ENCODE peak calls at places on chromosomes 12 and 14, in six cellular contexts. One of them, this sample, is unnamed.

GRCh38 chr14:24138396-24139271 is 2.6 kb downstream of the PSME1 start:
- DNase-seq in GM10248: no peak
- DNase-seq in cardiac muscle cell: no peak
- DNase-seq in progenitor cell of endocrine pancreas: no peak
- DNase-seq in activated B cell treated with CpG ODN at 0.5 μM for 24 hours: no peak
- DNase-seq in GM12865: no peak
- DNase-seq in this sample: no peak

GRCh38 chr12:64459388-64460024 is 7.6 kb downstream of the TBK1 start:
- DNase-seq in GM10248: peak; percentile 17
- DNase-seq in activated B cell treated with CpG ODN at 0.5 μM for 24 hours: no peak
- DNase-seq in progenitor cell of endocrine pancreas: no peak
- DNase-seq in cardiac muscle cell: no peak
- DNase-seq in GM12865: peak; percentile 33
- DNase-seq in this sample: no peak

GRCh38 chr12:132153501-132154340 is 9.5 kb downstream of the NOC4L start:
- DNase-seq in GM12865: peak; percentile 78
- DNase-seq in cardiac muscle cell: peak; percentile 87
- DNase-seq in progenitor cell of endocrine pancreas: peak; percentile 74
- DNase-seq in GM10248: peak; percentile 86
- DNase-seq in activated B cell treated with CpG ODN at 0.5 μM for 24 hours: peak; percentile 70
- DNase-seq in this sample: no peak

GRCh38 chr12:52980773-52981423 is 25.4 kb upstream of the EIF4B start:
- DNase-seq in progenitor cell of endocrine pancreas: peak; percentile 90
- DNase-seq in GM12865: peak; percentile 90
- DNase-seq in GM10248: peak; percentile 84
- DNase-seq in activated B cell treated with CpG ODN at 0.5 μM for 24 hours: peak; percentile 49
- DNase-seq in cardiac muscle cell: peak; percentile 96
- DNase-seq in this sample: peak; percentile 89

GRCh38 chr14:38197001-38197760 is 10.5 kb upstream of the SSTR1 start:
- DNase-seq in progenitor cell of endocrine pancreas: no peak
- DNase-seq in GM12865: no peak
- DNase-seq in activated B cell treated with CpG ODN at 0.5 μM for 24 hours: no peak
- DNase-seq in cardiac muscle cell: no peak
- DNase-seq in GM10248: no peak
- DNase-seq in this sample: no peak

GRCh38 chr14:65478596-65478995 is 66.1 kb downstream of the FUT8 start:
- DNase-seq in progenitor cell of endocrine pancreas: no peak
- DNase-seq in activated B cell treated with CpG ODN at 0.5 μM for 24 hours: no peak
- DNase-seq in GM10248: no peak
- DNase-seq in GM12865: peak; percentile 55
- DNase-seq in cardiac muscle cell: no peak
- DNase-seq in this sample: no peak

GRCh38 chr14:64937176-64937820 is 5.2 kb downstream of the GPX2 start:
- DNase-seq in activated B cell treated with CpG ODN at 0.5 μM for 24 hours: no peak
- DNase-seq in cardiac muscle cell: no peak
- DNase-seq in GM10248: no peak
- DNase-seq in GM12865: no peak
- DNase-seq in progenitor cell of endocrine pancreas: no peak
- DNase-seq in this sample: no peak

GRCh38 chr12:52200783-52201519 is 9.1 kb upstream of the KRT80 start:
- DNase-seq in GM12865: no peak
- DNase-seq in progenitor cell of endocrine pancreas: no peak
- DNase-seq in GM10248: no peak
- DNase-seq in activated B cell treated with CpG ODN at 0.5 μM for 24 hours: no peak
- DNase-seq in cardiac muscle cell: no peak
- DNase-seq in this sample: no peak

GRCh38 chr12:30985814-30986452 is 59.4 kb downstream of the TSPAN11 start:
- DNase-seq in cardiac muscle cell: peak; percentile 78
- DNase-seq in progenitor cell of endocrine pancreas: peak; percentile 75
- DNase-seq in GM12865: peak; percentile 68
- DNase-seq in GM10248: peak; percentile 75
- DNase-seq in activated B cell treated with CpG ODN at 0.5 μM for 24 hours: no peak
- DNase-seq in this sample: no peak

GRCh38 chr14:92266216-92266615 is 56.7 kb upstream of the SLC24A4 start:
- DNase-seq in GM10248: no peak
- DNase-seq in cardiac muscle cell: no peak
- DNase-seq in activated B cell treated with CpG ODN at 0.5 μM for 24 hours: no peak
- DNase-seq in progenitor cell of endocrine pancreas: no peak
- DNase-seq in GM12865: no peak
- DNase-seq in this sample: no peak

GRCh38 chr12:27828196-27828595 is 48.2 kb upstream of the MANSC4 start:
- DNase-seq in activated B cell treated with CpG ODN at 0.5 μM for 24 hours: no peak
- DNase-seq in GM10248: no peak
- DNase-seq in cardiac muscle cell: no peak
- DNase-seq in progenitor cell of endocrine pancreas: no peak
- DNase-seq in GM12865: no peak
- DNase-seq in this sample: no peak

GRCh38 chr12:108689314-108690190 is 41.8 kb downstream of the CORO1C start:
- DNase-seq in cardiac muscle cell: peak; percentile 29
- DNase-seq in activated B cell treated with CpG ODN at 0.5 μM for 24 hours: no peak
- DNase-seq in GM10248: no peak
- DNase-seq in progenitor cell of endocrine pancreas: no peak
- DNase-seq in GM12865: peak; percentile 43
- DNase-seq in this sample: no peak

GRCh38 chr14:71658261-71658860 is 273.9 kb upstream of the RGS6 start:
- DNase-seq in GM12865: no peak
- DNase-seq in GM10248: no peak
- DNase-seq in activated B cell treated with CpG ODN at 0.5 μM for 24 hours: no peak
- DNase-seq in progenitor cell of endocrine pancreas: no peak
- DNase-seq in cardiac muscle cell: no peak
- DNase-seq in this sample: no peak

GRCh38 chr12:115866909-115867525 is 410.5 kb downstream of the MED13L start:
- DNase-seq in activated B cell treated with CpG ODN at 0.5 μM for 24 hours: no peak
- DNase-seq in GM10248: no peak
- DNase-seq in progenitor cell of endocrine pancreas: no peak
- DNase-seq in cardiac muscle cell: no peak
- DNase-seq in GM12865: no peak
- DNase-seq in this sample: no peak

GRCh38 chr12:92503977-92504966 is 198.5 kb upstream of the PLEKHG7 start:
- DNase-seq in cardiac muscle cell: no peak
- DNase-seq in GM10248: no peak
- DNase-seq in progenitor cell of endocrine pancreas: no peak
- DNase-seq in GM12865: no peak
- DNase-seq in activated B cell treated with CpG ODN at 0.5 μM for 24 hours: no peak
- DNase-seq in this sample: no peak

GRCh38 chr12:130514149-130514551 is 176.5 kb downstream of the PIWIL1 start:
- DNase-seq in activated B cell treated with CpG ODN at 0.5 μM for 24 hours: no peak
- DNase-seq in GM12865: no peak
- DNase-seq in progenitor cell of endocrine pancreas: no peak
- DNase-seq in GM10248: no peak
- DNase-seq in cardiac muscle cell: no peak
- DNase-seq in this sample: no peak

GRCh38 chr14:101502761-101503392 is 58.4 kb upstream of the DIO3 start:
- DNase-seq in GM12865: no peak
- DNase-seq in activated B cell treated with CpG ODN at 0.5 μM for 24 hours: peak; percentile 5
- DNase-seq in progenitor cell of endocrine pancreas: no peak
- DNase-seq in cardiac muscle cell: no peak
- DNase-seq in GM10248: no peak
- DNase-seq in this sample: no peak

GRCh38 chr14:28756896-28757570 is 9.6 kb upstream of the FOXG1 start:
- DNase-seq in GM10248: no peak
- DNase-seq in activated B cell treated with CpG ODN at 0.5 μM for 24 hours: no peak
- DNase-seq in progenitor cell of endocrine pancreas: no peak
- DNase-seq in GM12865: peak; percentile 64
- DNase-seq in cardiac muscle cell: peak; percentile 64
- DNase-seq in this sample: no peak
- TF ChIP-seq CTCF in GM10248: peak; percentile 70
- TF ChIP-seq CTCF in activated B cell treated with CpG ODN at 0.5 μM for 24 hours: no peak
- TF ChIP-seq CTCF in progenitor cell of endocrine pancreas: peak; percentile 79
- TF ChIP-seq CTCF in GM12865: peak; percentile 71
- TF ChIP-seq CTCF in cardiac muscle cell: peak; percentile 80
- TF ChIP-seq CTCF in this sample: peak; percentile 84

GRCh38 chr14:69803753-69804152 is 6.7 kb upstream of the SLC10A1 start:
- DNase-seq in GM10248: no peak
- DNase-seq in activated B cell treated with CpG ODN at 0.5 μM for 24 hours: no peak
- DNase-seq in progenitor cell of endocrine pancreas: no peak
- DNase-seq in GM12865: no peak
- DNase-seq in cardiac muscle cell: no peak
- DNase-seq in this sample: no peak
- TF ChIP-seq CTCF in GM10248: no peak
- TF ChIP-seq CTCF in activated B cell treated with CpG ODN at 0.5 μM for 24 hours: no peak
- TF ChIP-seq CTCF in progenitor cell of endocrine pancreas: peak; percentile 30
- TF ChIP-seq CTCF in GM12865: peak; percentile 6
- TF ChIP-seq CTCF in cardiac muscle cell: peak; percentile 21
- TF ChIP-seq CTCF in this sample: peak; percentile 58

DNA sequence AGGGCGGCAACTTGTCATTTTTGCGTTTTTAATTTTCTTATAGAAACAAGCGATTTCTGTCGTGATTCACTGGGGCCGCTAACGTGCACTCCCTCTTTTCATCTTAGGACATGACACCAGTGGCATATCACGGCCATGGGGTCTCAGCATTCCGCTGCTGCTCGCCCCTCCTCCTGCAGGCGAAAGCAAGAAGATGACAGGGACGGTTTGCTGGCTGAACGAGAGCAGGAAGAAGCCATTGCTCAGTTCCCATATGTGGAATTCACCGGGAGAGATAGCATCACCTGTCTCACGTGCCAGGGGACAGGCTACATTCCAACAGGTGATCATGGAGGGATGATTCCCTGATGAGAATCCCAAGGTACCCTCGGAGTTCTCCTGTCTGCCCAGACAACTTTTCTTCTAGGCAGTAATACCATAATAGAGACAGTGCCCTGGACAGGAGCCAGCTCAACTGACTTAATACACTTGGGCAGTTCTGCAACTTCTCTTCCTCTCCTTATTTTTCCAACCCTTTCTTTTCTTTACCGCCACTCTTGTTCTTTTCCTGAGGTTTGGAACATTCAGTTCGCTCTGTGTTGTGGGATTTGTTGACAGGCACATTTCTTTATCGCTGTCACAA is 817 bp downstream of the TMEM106C start:
- DNase-seq in cardiac muscle cell: no peak
- DNase-seq in activated B cell treated with CpG ODN at 0.5 μM for 24 hours: no peak
- DNase-seq in progenitor cell of endocrine pancreas: no peak
- DNase-seq in GM12865: peak; percentile 32
- DNase-seq in GM10248: no peak
- DNase-seq in this sample: no peak
- TF ChIP-seq CTCF in cardiac muscle cell: no peak
- TF ChIP-seq CTCF in activated B cell treated with CpG ODN at 0.5 μM for 24 hours: no peak
- TF ChIP-seq CTCF in progenitor cell of endocrine pancreas: no peak
- TF ChIP-seq CTCF in GM12865: no peak
- TF ChIP-seq CTCF in GM10248: no peak
- TF ChIP-seq CTCF in this sample: no peak

GRCh38 chr14:89690139-89690538 is 264.4 kb downstream of the EFCAB11 start:
- DNase-seq in progenitor cell of endocrine pancreas: no peak
- DNase-seq in activated B cell treated with CpG ODN at 0.5 μM for 24 hours: no peak
- DNase-seq in cardiac muscle cell: no peak
- DNase-seq in GM10248: no peak
- DNase-seq in GM12865: no peak
- DNase-seq in this sample: no peak
- TF ChIP-seq CTCF in progenitor cell of endocrine pancreas: no peak
- TF ChIP-seq CTCF in activated B cell treated with CpG ODN at 0.5 μM for 24 hours: no peak
- TF ChIP-seq CTCF in cardiac muscle cell: no peak
- TF ChIP-seq CTCF in GM10248: no peak
- TF ChIP-seq CTCF in GM12865: no peak
- TF ChIP-seq CTCF in this sample: no peak

GRCh38 chr12:88562151-88562550 is 18.1 kb downstream of the KITLG start:
- DNase-seq in cardiac muscle cell: no peak
- DNase-seq in GM12865: no peak
- DNase-seq in GM10248: no peak
- DNase-seq in activated B cell treated with CpG ODN at 0.5 μM for 24 hours: no peak
- DNase-seq in progenitor cell of endocrine pancreas: no peak
- DNase-seq in this sample: no peak

GRCh38 chr12:88559772-88560171 is 20.5 kb downstream of the KITLG start:
- DNase-seq in cardiac muscle cell: no peak
- DNase-seq in GM10248: no peak
- DNase-seq in activated B cell treated with CpG ODN at 0.5 μM for 24 hours: no peak
- DNase-seq in GM12865: peak; percentile 8
- DNase-seq in progenitor cell of endocrine pancreas: no peak
- DNase-seq in this sample: no peak

GRCh38 chr12:88559199-88559598 is 21.1 kb downstream of the KITLG start:
- DNase-seq in GM12865: no peak
- DNase-seq in progenitor cell of endocrine pancreas: no peak
- DNase-seq in activated B cell treated with CpG ODN at 0.5 μM for 24 hours: no peak
- DNase-seq in GM10248: no peak
- DNase-seq in cardiac muscle cell: peak; percentile 28
- DNase-seq in this sample: no peak

GRCh38 chr12:88566430-88566829 is 13.8 kb downstream of the KITLG start:
- DNase-seq in cardiac muscle cell: no peak
- DNase-seq in GM12865: no peak
- DNase-seq in activated B cell treated with CpG ODN at 0.5 μM for 24 hours: no peak
- DNase-seq in progenitor cell of endocrine pancreas: no peak
- DNase-seq in GM10248: no peak
- DNase-seq in this sample: no peak

DNA sequence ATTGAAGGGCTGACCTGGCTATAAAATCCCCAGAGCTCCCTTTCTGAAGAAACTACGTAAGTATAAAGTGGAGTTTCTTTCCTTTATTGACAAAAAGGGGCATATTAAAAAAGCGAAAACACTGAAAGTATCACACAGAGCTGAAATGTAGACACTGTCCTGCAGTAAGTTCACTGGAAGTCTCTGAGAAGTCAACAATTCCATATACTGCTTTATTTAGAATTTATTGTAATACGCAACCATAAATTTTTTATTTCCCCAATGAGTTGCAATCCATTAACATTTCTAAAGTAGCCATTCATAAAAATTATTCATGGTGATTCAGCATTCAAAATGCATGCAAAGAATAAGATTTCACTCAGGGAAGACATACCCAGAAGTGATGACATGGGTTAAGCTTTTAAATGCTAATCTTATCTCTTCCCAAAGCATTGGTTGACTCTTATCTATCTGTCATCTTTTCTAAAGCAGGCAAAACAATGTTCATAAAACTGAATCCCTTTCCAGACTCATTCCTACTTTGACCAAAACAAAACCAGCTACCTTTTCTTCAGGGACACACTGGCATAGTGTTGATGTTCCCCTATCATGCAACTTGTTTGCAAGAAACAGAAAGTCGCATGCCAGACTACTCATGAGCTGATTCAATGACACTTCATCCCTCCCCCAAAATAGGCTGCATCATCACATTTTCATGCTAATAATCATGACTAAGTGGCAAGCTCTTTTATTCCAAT is 17.3 kb downstream of the KITLG start:
- DNase-seq in GM10248: no peak
- DNase-seq in cardiac muscle cell: no peak
- DNase-seq in progenitor cell of endocrine pancreas: no peak
- DNase-seq in activated B cell treated with CpG ODN at 0.5 μM for 24 hours: no peak
- DNase-seq in GM12865: no peak
- DNase-seq in this sample: no peak
- TF ChIP-seq CTCF in GM10248: no peak
- TF ChIP-seq CTCF in cardiac muscle cell: no peak
- TF ChIP-seq CTCF in progenitor cell of endocrine pancreas: no peak
- TF ChIP-seq CTCF in activated B cell treated with CpG ODN at 0.5 μM for 24 hours: no peak
- TF ChIP-seq CTCF in GM12865: no peak
- TF ChIP-seq CTCF in this sample: no peak

This sample was measured in type B pancreatic cell.